ENCODE peak calls at places on chromosomes 12 and 14, in eight cellular contexts. B is cerebellum, W is MV-4-11, Z is posterior vena cava, N is NCI-H1092, X is cerebellar cortex, L is AG08396, J is NT2/D1. Q is an unnamed sample.

GRCh38 chr12:122880668-122881067 is 15.3 kb downstream of the VPS37B start:
- DNase-seq in W (no peak), Z (no peak), X (peak), N (no peak), J (no peak), B (peak), L (peak), Q (no peak)

GRCh38 chr14:102911541-102911951 is 10.9 kb upstream of the AMN start:
- DNase-seq in B (no peak), Z (peak), W (no peak), N (no peak), X (no peak), J (no peak), L (no peak), Q (no peak)

GRCh38 chr14:94646481-94646880 is 34.3 kb downstream of the SERPINA3 start:
- DNase-seq in X (no peak), N (no peak), Z (no peak), L (peak), W (no peak), J (no peak), B (no peak), Q (no peak)

GRCh38 chr14:97380539-97380941 is 583.4 kb downstream of the VRK1 start:
- DNase-seq in X (no peak), B (no peak), N (no peak), L (no peak), J (no peak), W (no peak), Z (no peak), Q (no peak)

GRCh38 chr12:122501489-122501989 is 807 bp upstream of the ZCCHC8 start:
- DNase-seq in L (no peak), N (no peak), J (no peak), Z (no peak), W (peak), B (no peak), X (peak), Q (no peak)

GRCh38 chr12:74148849-74149248 is 388.8 kb upstream of the ATXN7L3B start:
- DNase-seq in B (no peak), W (no peak), Z (no peak), L (no peak), J (no peak), N (no peak), X (no peak), Q (no peak)

GRCh38 chr12:116244001-116244400 is 33.5 kb downstream of the MED13L start:
- DNase-seq in N (no peak), B (no peak), X (no peak), J (no peak), L (no peak), Z (no peak), W (no peak), Q (no peak)

GRCh38 chr14:31941487-31941886 is 135.6 kb upstream of the ARHGAP5 start:
- DNase-seq in X (no peak), B (no peak), L (no peak), Z (no peak), J (no peak), N (no peak), W (no peak), Q (no peak)

GRCh38 chr14:54104746-54105145 is 148.1 kb upstream of the BMP4 start:
- DNase-seq in L (no peak), X (no peak), N (no peak), Z (no peak), W (no peak), J (no peak), B (no peak), Q (no peak)

GRCh38 chr12:80404629-80405028 is 39.4 kb upstream of the PTPRQ start:
- DNase-seq in N (no peak), W (no peak), L (no peak), B (no peak), X (no peak), Z (no peak), J (no peak), Q (no peak)

GRCh38 chr12:52496054-52496453 is 3.0 kb upstream of the KRT6A start:
- DNase-seq in L (no peak), W (no peak), B (no peak), Z (no peak), X (no peak), J (no peak), N (no peak), Q (no peak)

GRCh38 chr12:96858162-96858561 is 48.9 kb upstream of the NEDD1 start:
- DNase-seq in B (no peak), J (no peak), N (no peak), X (no peak), Z (no peak), L (no peak), W (no peak), Q (no peak)

GRCh38 chr14:45251912-45252311 is 1.1 kb downstream of the MIS18BP1 start:
- DNase-seq in N (no peak), J (no peak), L (no peak), X (peak), W (peak), Z (no peak), B (no peak), Q (no peak)

GRCh38 chr12:58966939-58967338 is 46.6 kb upstream of the LRIG3 start:
- DNase-seq in J (no peak), N (no peak), X (no peak), Z (no peak), B (no peak), W (no peak), L (peak), Q (no peak)

GRCh38 chr12:121494093-121494787 is 86.6 kb downstream of the KDM2B start:
- DNase-seq in L (peak), N (no peak), B (no peak), J (peak), W (no peak), Z (no peak), X (peak), Q (no peak)

Q was measured in mesenteric fat pad.